ENCODE peak calls at places on chromosomes 11 and 22, in five cellular contexts. W is A673, J is IMR-90, Y is fibroblast of lung, A is aorta. F is an unnamed sample. For H3K4me1, the result is how much of the 10 kb centered on the place peaks cover.

GRCh38 chr11:1887451-1888346 is 4.0 kb downstream of the PRR33 start:
- DNase-seq in W (no peak), Y (no peak), J (no peak), A (no peak), F (no peak)

GRCh38 chr22:34019190-34019845 is 99.0 kb upstream of the LARGE1 start:
- DNase-seq in Y (no peak), W (no peak), A (no peak), J (no peak), F (no peak)

GRCh38 chr22:33919591-33920501 is at the start of gene LARGE1:
- DNase-seq in A (peak), W (no peak), J (peak), Y (peak), F (no peak)

GRCh38 chr11:117604349-117604995 is 192.5 kb downstream of the DSCAML1 start:
- DNase-seq in Y (peak), A (no peak), W (no peak), J (peak), F (no peak)

GRCh38 chr11:75589933-75590332 is 27.9 kb downstream of the SERPINH1 start:
- DNase-seq in J (no peak), A (no peak), Y (no peak), W (no peak), F (no peak)

GRCh38 chr22:45603631-45604030 is 68.0 kb upstream of the ATXN10 start:
- DNase-seq in W (peak), A (no peak), J (no peak), Y (no peak), F (no peak)

GRCh38 chr22:33204408-33204807 is 146.2 kb upstream of the SYN3 start:
- DNase-seq in Y (no peak), J (no peak), A (no peak), W (no peak), F (no peak)

GRCh38 chr11:108115495-108116140 is 5.7 kb upstream of the ACAT1 start:
- DNase-seq in J (peak), Y (peak), W (peak), A (peak), F (peak)

GRCh38 chr11:116461789-116462188 is 311.0 kb downstream of the BUD13 start:
- DNase-seq in Y (no peak), J (no peak), W (no peak), A (no peak), F (peak)

GRCh38 chr11:1326435-1327063 is 17.1 kb upstream of the TOLLIP start:
- DNase-seq in Y (no peak), W (no peak), A (no peak), J (peak), F (no peak)

GRCh38 chr11:65422633-65423515 is at the start of gene NEAT1:
- DNase-seq in J (peak), A (peak), Y (peak), W (peak), F (peak)

GRCh38 chr11:96314326-96315050 is 28.5 kb downstream of the MAML2 start:
- DNase-seq in J (peak), Y (peak), A (no peak), W (no peak), F (peak)

GRCh38 chr11:57248780-57249383 is 11.8 kb upstream of the APLNR start:
- DNase-seq in A (peak), J (peak), W (peak), Y (peak), F (peak)

GRCh38 chr22:39239561-39240423 is 5.0 kb downstream of the PDGFB start:
- DNase-seq in W (no peak), J (no peak), Y (no peak), A (no peak), F (no peak)

GRCh38 chr11:7977251-7977917 is 9.8 kb upstream of the EIF3F start:
- DNase-seq in Y (peak), W (no peak), A (no peak), J (peak), F (peak)

GRCh38 chr22:21919526-21920307 is 32.9 kb downstream of the PPM1F start:
- DNase-seq in Y (no peak), A (no peak), W (no peak), J (no peak), F (no peak)

DNA sequence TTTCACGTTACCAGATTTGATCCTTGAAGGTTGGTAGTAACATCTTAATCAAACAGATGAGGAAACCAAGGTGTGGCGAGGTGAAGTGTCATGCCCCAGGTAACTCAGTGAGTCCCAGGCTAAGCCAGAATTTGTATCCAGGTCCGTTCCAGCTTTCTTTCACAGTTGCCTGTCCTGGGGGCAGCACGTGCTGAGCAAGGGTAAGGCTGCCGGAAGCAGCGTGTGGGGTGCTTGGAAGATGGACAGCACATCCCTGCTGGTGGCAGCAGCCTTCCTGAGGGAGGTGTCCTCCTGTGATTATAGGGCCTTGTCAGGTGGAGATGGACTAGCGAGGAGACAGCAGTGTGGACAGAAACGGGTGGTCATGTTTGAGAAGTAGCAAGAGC is 50.9 kb downstream of the TRIOBP start:
- DNase-seq in J (no peak), Y (no peak), W (no peak), A (no peak), F (no peak)
- H3K4me1 ChIP-seq in J (half or more), Y (half or more), W (under half), A (under half), F (under half)

GRCh38 chr11:79184285-79184684 is 256.5 kb downstream of the TENM4 start:
- DNase-seq in W (no peak), Y (no peak), J (no peak), A (no peak), F (no peak)
- H3K4me1 ChIP-seq in W (under half), Y (under half), J (under half), A (under half), F (under half)

GRCh38 chr22:50292643-50293440 is 14.6 kb downstream of the PLXNB2 start:
- DNase-seq in Y (no peak), A (no peak), W (no peak), J (no peak), F (no peak)
- H3K4me1 ChIP-seq in Y (under half), A (under half), W (under half), J (under half), F (under half)

GRCh38 chr11:123214396-123214795 is 19.3 kb upstream of the CLMP start:
- DNase-seq in J (no peak), W (no peak), Y (no peak), A (no peak), F (no peak)
- H3K4me1 ChIP-seq in J (under half), W (under half), Y (under half), A (under half), F (under half)

GRCh38 chr11:129308241-129308865 is 67.3 kb upstream of the BARX2 start:
- DNase-seq in J (no peak), Y (no peak), A (no peak), W (no peak), F (no peak)

GRCh38 chr11:129300099-129300498 is 75.5 kb upstream of the BARX2 start:
- DNase-seq in Y (no peak), A (no peak), J (no peak), W (no peak), F (no peak)

GRCh38 chr11:129307162-129307561 is 68.5 kb upstream of the BARX2 start:
- DNase-seq in W (no peak), Y (no peak), A (no peak), J (no peak), F (no peak)

GRCh38 chr11:129298990-129299389 is 76.7 kb upstream of the BARX2 start:
- DNase-seq in A (no peak), J (no peak), W (no peak), Y (peak), F (no peak)

GRCh38 chr11:129302386-129303101 is 73.1 kb upstream of the BARX2 start:
- DNase-seq in W (no peak), J (no peak), Y (no peak), A (no peak), F (no peak)
- H3K4me1 ChIP-seq in W (under half), J (under half), Y (under half), A (under half), F (under half)

GRCh38 chr22:37226514-37226913 is 14.2 kb upstream of the SSTR3 start:
- DNase-seq in Y (no peak), A (no peak), J (no peak), W (no peak), F (no peak)

GRCh38 chr22:37226087-37226486 is 13.8 kb upstream of the SSTR3 start:
- DNase-seq in Y (no peak), J (no peak), A (no peak), W (no peak), F (no peak)

GRCh38 chr22:37223965-37224551 is 11.8 kb upstream of the SSTR3 start:
- DNase-seq in Y (no peak), A (no peak), J (no peak), W (no peak), F (no peak)

GRCh38 chr22:37225481-37225880 is 13.2 kb upstream of the SSTR3 start:
- DNase-seq in J (no peak), A (no peak), W (peak), Y (peak), F (no peak)

DNA sequence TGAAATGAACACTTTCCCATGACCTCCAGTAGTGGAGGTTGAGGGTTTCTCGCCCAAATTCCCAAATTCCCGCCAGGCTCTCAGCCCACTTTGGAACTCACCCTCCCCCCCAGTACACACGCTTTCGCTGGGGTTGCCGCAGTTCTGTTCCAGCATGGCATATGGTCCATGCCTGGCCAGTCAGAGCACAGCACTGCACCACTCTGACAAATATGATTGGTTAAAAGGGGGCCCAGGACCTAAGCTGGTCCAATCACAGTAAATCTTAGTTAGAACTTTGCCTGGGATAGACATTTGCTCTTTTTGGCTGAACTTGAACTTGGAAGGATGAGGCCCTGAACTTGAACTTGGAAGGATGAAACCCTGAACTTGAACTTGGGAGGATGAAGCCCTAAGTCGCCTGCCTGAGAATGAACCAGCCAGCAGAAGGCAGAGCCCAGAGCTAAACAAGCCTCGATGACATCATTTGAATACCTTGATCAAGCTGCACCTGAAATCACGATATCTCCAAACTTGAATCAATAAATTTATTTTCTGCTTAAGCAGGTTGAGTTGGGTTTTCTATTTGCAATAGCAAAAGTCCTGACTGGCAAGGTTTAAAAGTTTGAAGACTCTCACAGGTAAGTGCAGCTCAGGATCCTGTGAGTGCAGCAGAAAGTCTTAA is 12.6 kb upstream of the SSTR3 start:
- DNase-seq in W (no peak), J (no peak), Y (no peak), A (no peak), F (no peak)
- H3K4me1 ChIP-seq in W (under half), J (under half), Y (under half), A (under half), F (under half)

GRCh38 chr22:31951201-31952093 is 7.1 kb downstream of the YWHAH start:
- DNase-seq in J (no peak), Y (no peak), W (no peak), A (no peak), F (no peak)

GRCh38 chr22:31948002-31948401 is 3.7 kb downstream of the YWHAH start:
- DNase-seq in J (no peak), A (no peak), W (no peak), Y (no peak), F (no peak)

GRCh38 chr22:31952094-31952401 is 7.7 kb downstream of the YWHAH start:
- DNase-seq in W (no peak), J (no peak), Y (peak), A (no peak), F (no peak)

GRCh38 chr22:31952459-31952858 is 8.1 kb downstream of the YWHAH start:
- DNase-seq in J (peak), Y (peak), A (no peak), W (no peak), F (peak)

GRCh38 chr22:31950226-31950625 is 5.9 kb downstream of the YWHAH start:
- DNase-seq in Y (no peak), W (no peak), A (no peak), J (no peak), F (no peak)
- H3K4me1 ChIP-seq in Y (under half), W (under half), A (under half), J (under half), F (under half)

GRCh38 chr11:72627594-72628281 is 46.5 kb downstream of the PDE2A start:
- DNase-seq in J (no peak), W (no peak), Y (no peak), A (no peak), F (no peak)

GRCh38 chr11:72625746-72626636 is 48.2 kb downstream of the PDE2A start:
- DNase-seq in Y (no peak), A (peak), J (peak), W (no peak), F (no peak)

GRCh38 chr11:72624496-72625201 is 49.6 kb downstream of the PDE2A start:
- DNase-seq in W (no peak), A (peak), Y (no peak), J (no peak), F (no peak)

GRCh38 chr11:72629266-72629665 is 45.0 kb downstream of the PDE2A start:
- DNase-seq in W (no peak), A (no peak), Y (no peak), J (no peak), F (no peak)

GRCh38 chr11:72626637-72626936 is 47.6 kb downstream of the PDE2A start:
- DNase-seq in J (no peak), W (no peak), Y (no peak), A (no peak), F (no peak)
- H3K4me1 ChIP-seq in J (under half), W (under half), Y (under half), A (under half), F (under half)

GRCh38 chr11:44766112-44766971 is 39.6 kb downstream of the TSPAN18 start:
- DNase-seq in A (peak), Y (peak), W (peak), J (peak), F (no peak)

GRCh38 chr11:44765676-44766075 is 38.9 kb downstream of the TSPAN18 start:
- DNase-seq in J (no peak), Y (no peak), W (no peak), A (no peak), F (no peak)

GRCh38 chr11:44766972-44767278 is 40.2 kb downstream of the TSPAN18 start:
- DNase-seq in Y (peak), W (no peak), J (peak), A (no peak), F (no peak)

GRCh38 chr11:44764583-44764982 is 37.8 kb downstream of the TSPAN18 start:
- DNase-seq in Y (no peak), W (no peak), J (no peak), A (no peak), F (no peak)

DNA sequence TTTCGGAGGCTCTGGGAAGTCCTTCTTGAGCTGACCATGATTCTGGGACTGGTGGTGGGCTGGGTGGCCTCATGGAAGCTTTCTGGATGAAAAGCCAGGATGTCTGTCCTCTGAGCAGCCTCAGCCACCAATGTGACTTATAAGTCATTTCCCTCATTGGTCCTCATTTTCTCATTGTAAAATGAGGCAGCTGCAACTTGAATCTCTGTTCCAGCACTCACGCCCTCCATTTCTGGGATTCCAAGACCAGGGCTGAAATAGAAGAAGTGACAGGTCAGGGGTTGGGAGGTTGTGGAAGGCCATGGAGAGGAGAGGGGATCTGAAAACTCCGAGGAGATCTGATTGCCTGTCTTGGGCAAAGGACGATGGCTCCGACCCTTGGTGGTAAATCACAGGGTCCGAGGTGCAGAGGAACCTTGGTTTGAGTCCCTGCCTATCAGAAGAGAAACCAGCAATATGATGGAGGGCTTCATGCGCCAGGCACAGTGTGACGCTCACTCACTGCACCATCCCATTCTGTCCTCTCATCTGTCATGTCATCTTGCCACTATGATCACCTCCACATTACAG is 38.3 kb downstream of the TSPAN18 start:
- DNase-seq in J (no peak), Y (no peak), W (no peak), A (no peak), F (no peak)
- H3K4me1 ChIP-seq in J (under half), Y (under half), W (half or more), A (under half), F (under half)

DNA sequence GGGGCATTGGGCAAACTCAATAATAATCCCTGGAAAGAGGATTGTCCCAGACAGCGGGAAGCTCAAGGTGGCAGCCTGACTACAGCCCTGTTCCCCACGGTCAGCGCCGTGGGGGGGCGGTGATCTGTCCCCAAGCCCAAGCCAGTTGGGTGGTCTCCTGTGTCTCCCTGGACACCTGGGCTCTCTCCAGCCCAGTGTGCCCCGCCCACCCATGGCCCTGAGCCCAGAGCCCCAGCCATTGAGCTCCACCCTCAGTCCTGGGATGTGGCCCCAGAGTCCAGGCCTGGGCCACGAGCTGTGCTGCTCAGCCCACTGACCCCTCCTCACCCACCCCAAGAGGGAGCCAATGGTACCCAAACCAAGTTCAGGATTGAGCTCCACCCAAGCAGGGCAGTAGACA is 27.9 kb upstream of the PDE2A start:
- DNase-seq in A (no peak), W (no peak), J (no peak), Y (no peak), F (no peak)
- H3K4me1 ChIP-seq in A (under half), W (under half), J (under half), Y (under half), F (under half)

F was measured in foreskin keratinocyte.